ENCODE peak calls at places on chromosomes 7 and 10, in four cellular contexts. T is K562, D is SK-N-SH, O is HepG2. H is an unnamed sample.

GRCh38 chr10:126519992-126520391 is 131.7 kb upstream of the ADAM12 start:
- DNase-seq in O (no peak), T (no peak), D (no peak), H (no peak)

GRCh38 chr10:78911533-78912340 is 157.0 kb upstream of the ZMIZ1 start:
- DNase-seq in O (no peak), T (no peak), D (no peak), H (no peak)

GRCh38 chr10:15453921-15454320 is 82.8 kb upstream of the FAM171A1 start:
- DNase-seq in T (no peak), D (no peak), O (no peak), H (no peak)

GRCh38 chr10:111756541-111757061 is 427.0 kb downstream of the GPAM start:
- DNase-seq in D (peak), T (no peak), O (peak), H (no peak)

GRCh38 chr7:77866370-77866769 is 67.8 kb downstream of the PHTF2 start:
- DNase-seq in T (no peak), O (no peak), D (no peak), H (no peak)

GRCh38 chr7:79434098-79434497 is 19.4 kb downstream of the MAGI2 start:
- DNase-seq in O (no peak), D (no peak), T (no peak), H (no peak)

GRCh38 chr7:12685550-12685949 is 1.9 kb upstream of the ARL4A start:
- DNase-seq in O (no peak), T (no peak), D (peak), H (no peak)

GRCh38 chr10:26334232-26334931 is 103.8 kb upstream of the APBB1IP start:
- DNase-seq in D (no peak), T (no peak), O (no peak), H (no peak)

GRCh38 chr7:2926898-2927405 is 82.8 kb upstream of the GNA12 start:
- DNase-seq in O (no peak), D (peak), T (no peak), H (no peak)

GRCh38 chr7:126578338-126578737 is 674.4 kb downstream of the GRM8 start:
- DNase-seq in D (no peak), T (no peak), O (no peak), H (no peak)

GRCh38 chr10:9305018-9305655 is 1250.6 kb downstream of the GATA3 start:
- DNase-seq in D (no peak), T (no peak), O (peak), H (no peak)

GRCh38 chr7:21367537-21367936 is 60.3 kb upstream of the SP4 start:
- DNase-seq in O (no peak), T (no peak), D (no peak), H (no peak)

GRCh38 chr10:12333382-12334185 is 15.8 kb upstream of the CAMK1D start:
- DNase-seq in O (no peak), T (no peak), D (peak), H (no peak)

GRCh38 chr7:157073949-157074624 is 63.6 kb upstream of the MNX1 start:
- DNase-seq in O (no peak), T (no peak), D (no peak), H (no peak)

GRCh38 chr10:44263771-44264170 is 121.1 kb downstream of the CXCL12 start:
- DNase-seq in T (no peak), O (no peak), D (no peak), H (no peak)

GRCh38 chr10:44261710-44262455 is 123.0 kb downstream of the CXCL12 start:
- DNase-seq in D (peak), O (no peak), T (no peak), H (peak)

GRCh38 chr10:44264244-44264643 is 120.7 kb downstream of the CXCL12 start:
- DNase-seq in O (no peak), D (no peak), T (no peak), H (peak)

GRCh38 chr10:44261296-44261695 is 123.6 kb downstream of the CXCL12 start:
- DNase-seq in O (no peak), D (peak), T (no peak), H (no peak)

GRCh38 chr10:44262551-44263251 is 122.2 kb downstream of the CXCL12 start:
- DNase-seq in D (no peak), T (no peak), O (no peak), H (no peak)
- TF ChIP-seq MAX in D (no peak), T (no peak), O (no peak), H (no peak)

DNA sequence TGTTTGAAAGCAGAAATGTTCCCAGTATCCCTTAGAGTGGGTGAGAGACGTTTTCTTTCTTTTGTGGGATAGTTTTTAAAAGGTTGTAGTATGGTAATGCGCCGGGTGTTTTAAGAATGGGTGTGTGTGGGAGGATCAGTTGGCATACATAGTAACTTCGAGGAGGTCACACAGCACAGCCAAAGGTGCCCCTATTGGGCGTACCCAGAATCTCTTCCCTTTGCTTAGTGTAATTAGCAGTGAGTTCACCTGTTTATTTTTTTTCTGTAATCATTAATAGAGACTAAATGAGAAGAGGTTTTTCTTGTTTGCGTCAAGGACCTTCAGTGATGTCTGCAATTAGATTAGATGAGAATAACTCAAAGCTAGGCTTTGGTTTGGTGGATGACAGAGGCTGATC is 1.5 kb downstream of the PLEKHA8 start:
- DNase-seq in D (no peak), T (no peak), O (no peak), H (no peak)
- TF ChIP-seq NFIC in D (no peak), T (no peak), O (no peak), H (no peak)

GRCh38 chr7:7719235-7719634 is 828 bp upstream of the RPA3 start:
- DNase-seq in O (peak), T (no peak), D (peak), H (peak)
- TF ChIP-seq MAX in O (no peak), T (no peak), D (peak), H (peak)

GRCh38 chr10:109277456-109277855 is 645.9 kb downstream of the XPNPEP1 start:
- DNase-seq in O (no peak), T (no peak), D (no peak), H (no peak)
- TF ChIP-seq NFIC in O (no peak), T (no peak), D (no peak), H (no peak)

GRCh38 chr10:30186371-30186875 is 127.0 kb upstream of the JCAD start:
- DNase-seq in T (no peak), O (peak), D (no peak), H (no peak)

GRCh38 chr10:30184397-30185033 is 125.1 kb upstream of the JCAD start:
- DNase-seq in O (no peak), D (no peak), T (no peak), H (no peak)

GRCh38 chr10:30187010-30187409 is 127.6 kb upstream of the JCAD start:
- DNase-seq in D (no peak), O (no peak), T (no peak), H (no peak)

GRCh38 chr10:30188101-30188500 is 128.7 kb upstream of the JCAD start:
- DNase-seq in T (no peak), D (no peak), O (no peak), H (no peak)

GRCh38 chr10:30185916-30186315 is 126.5 kb upstream of the JCAD start:
- DNase-seq in O (no peak), D (no peak), T (no peak), H (no peak)
- TF ChIP-seq MAX in O (no peak), D (no peak), T (no peak), H (no peak)

GRCh38 chr7:102254521-102254920 is 32.1 kb upstream of the SH2B2 start:
- DNase-seq in O (no peak), D (no peak), T (no peak), H (no peak)
- TF ChIP-seq NFIC in O (no peak), D (no peak), T (no peak), H (no peak)

DNA sequence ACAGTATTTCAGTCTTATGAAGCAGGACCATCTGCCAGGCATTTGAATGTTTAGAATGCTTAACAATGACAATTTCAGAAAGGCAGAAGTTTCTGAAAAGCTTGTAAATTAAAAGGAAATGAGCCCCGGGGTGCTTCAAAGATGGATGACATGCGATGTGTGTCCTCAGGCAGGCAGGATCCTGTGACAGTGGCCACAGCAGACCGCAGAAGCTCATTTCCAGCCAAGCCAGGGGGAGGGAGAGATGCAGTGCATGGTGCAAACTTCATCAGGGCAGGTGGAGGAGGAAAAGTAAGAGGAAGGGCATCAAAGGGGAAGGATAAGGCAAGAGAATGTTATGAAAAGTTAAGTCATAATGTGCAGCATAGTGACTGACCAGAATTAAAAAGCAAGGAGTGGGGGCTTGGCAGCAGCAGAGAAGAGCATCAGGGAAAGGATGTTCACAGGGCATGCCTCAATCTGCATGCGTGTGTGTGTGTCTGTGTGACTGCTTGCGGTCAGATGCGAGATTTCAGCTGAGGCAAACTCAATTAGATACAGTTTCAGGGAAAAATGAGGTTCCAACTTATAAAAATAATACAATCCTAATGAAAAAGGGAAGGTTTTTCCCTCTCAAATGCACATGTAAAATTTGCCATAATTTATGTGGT is 173.7 kb downstream of the COBL start:
- DNase-seq in O (no peak), D (no peak), T (no peak), H (no peak)
- TF ChIP-seq MAX in O (no peak), D (no peak), T (no peak), H (no peak)

GRCh38 chr10:92757066-92757716 is 67.4 kb downstream of the HHEX start:
- DNase-seq in O (peak), D (no peak), T (peak), H (peak)
- TF ChIP-seq NFIC in O (no peak), D (no peak), T (peak), H (peak)